ENCODE peak calls at places on chromosome 4, in six cellular contexts. E is left lung, T is tibial nerve, N is cardiac muscle cell, J is OCI-LY7, F is tibial artery. L is an unnamed sample.

GRCh38 chr4:128979934-128980333 is 113.4 kb downstream of the SCLT1 start:
- DNase-seq in E (no peak), T (no peak), N (no peak), J (no peak), F (no peak), L (no peak)

GRCh38 chr4:996030-996993 is 3.1 kb upstream of the SLC26A1 start:
- DNase-seq in E (peak; percentile 67), T (no peak), N (no peak), J (no peak), F (no peak), L (no peak)

GRCh38 chr4:6172093-6172926 is 28.0 kb downstream of the JAKMIP1 start:
- DNase-seq in E (no peak), T (no peak), N (no peak), J (no peak), F (no peak), L (no peak)

GRCh38 chr4:127856485-127857447 is 23.9 kb upstream of the PLK4 start:
- DNase-seq in E (no peak), T (no peak), N (no peak), J (no peak), F (no peak), L (no peak)

GRCh38 chr4:73451404-73451803 is 15.4 kb downstream of the AFP start:
- DNase-seq in E (no peak), T (no peak), N (no peak), J (no peak), F (no peak), L (no peak)

GRCh38 chr4:188341428-188341827 is 202.2 kb downstream of the TRIML1 start:
- DNase-seq in E (no peak), T (no peak), N (no peak), J (no peak), F (no peak), L (no peak)

GRCh38 chr4:172989984-172990711 is 178.5 kb upstream of the GALNT7 start:
- DNase-seq in E (no peak), T (no peak), N (no peak), J (no peak), F (no peak), L (no peak)

GRCh38 chr4:6032249-6033244 is 14.3 kb upstream of the C4orf50 start:
- DNase-seq in E (no peak), T (no peak), N (no peak), J (no peak), F (no peak), L (no peak)

GRCh38 chr4:153466637-153467153 is 535 bp downstream of the TMEM131L start:
- DNase-seq in E (peak; percentile 85), T (no peak), N (peak; percentile 57), J (peak; percentile 55), F (no peak), L (no peak)

GRCh38 chr4:153467154-153467896 is 1.2 kb downstream of the TMEM131L start:
- DNase-seq in E (peak; percentile 93), T (no peak), N (peak; percentile 34), J (peak; percentile 98), F (peak; percentile 83), L (no peak)

GRCh38 chr4:153465922-153466636 is at the start of gene TMEM131L:
- DNase-seq in E (peak; percentile 94), T (peak; percentile 60), N (peak; percentile 88), J (peak; percentile 88), F (peak; percentile 85), L (peak; percentile 79)

GRCh38 chr4:153468587-153468986 is 2.4 kb downstream of the TMEM131L start:
- DNase-seq in E (no peak), T (no peak), N (no peak), J (peak; percentile 94), F (no peak), L (no peak)

GRCh38 chr4:153467897-153468262 is 1.7 kb downstream of the TMEM131L start:
- DNase-seq in E (no peak), T (no peak), N (no peak), J (peak; percentile 66), F (no peak), L (no peak)
- H3K4me1 ChIP-seq in E (peaks cover 69% of the 10 kb centered on the region), T (peaks cover 22% of the 10 kb centered on the region), N (peaks cover 6% of the 10 kb centered on the region), J (peaks cover 62% of the 10 kb centered on the region), F (peaks cover 47% of the 10 kb centered on the region), L (peaks cover 18% of the 10 kb centered on the region)

GRCh38 chr4:4472344-4472958 is 69.4 kb downstream of the STX18 start:
- DNase-seq in E (no peak), T (no peak), N (no peak), J (no peak), F (no peak), L (no peak)
- H3K4me1 ChIP-seq in E (no peaks in the 10 kb centered on the region), T (no peaks in the 10 kb centered on the region), N (no peaks in the 10 kb centered on the region), J (no peaks in the 10 kb centered on the region), F (peaks cover 4% of the 10 kb centered on the region), L (no peaks in the 10 kb centered on the region)

GRCh38 chr4:8195841-8196460 is 3.1 kb upstream of the SH3TC1 start:
- DNase-seq in E (peak; percentile 73), T (no peak), N (no peak), J (no peak), F (no peak), L (no peak)
- H3K4me1 ChIP-seq in E (peaks cover 74% of the 10 kb centered on the region), T (peaks cover 17% of the 10 kb centered on the region), N (no peaks in the 10 kb centered on the region), J (peaks cover 35% of the 10 kb centered on the region), F (peaks cover 31% of the 10 kb centered on the region), L (peaks cover 11% of the 10 kb centered on the region)

GRCh38 chr4:183635737-183636136 is 23.2 kb downstream of the RWDD4 start:
- DNase-seq in E (no peak), T (no peak), N (no peak), J (no peak), F (no peak), L (no peak)
- H3K4me1 ChIP-seq in E (no peaks in the 10 kb centered on the region), T (no peaks in the 10 kb centered on the region), N (peaks cover 5% of the 10 kb centered on the region), J (no peaks in the 10 kb centered on the region), F (peaks cover 21% of the 10 kb centered on the region), L (no peaks in the 10 kb centered on the region)

GRCh38 chr4:8534601-8535000 is 45.6 kb upstream of the GPR78 start:
- DNase-seq in E (no peak), T (no peak), N (no peak), J (no peak), F (no peak), L (no peak)

GRCh38 chr4:8534129-8534528 is 46.1 kb upstream of the GPR78 start:
- DNase-seq in E (no peak), T (no peak), N (peak; percentile 8), J (no peak), F (no peak), L (no peak)

GRCh38 chr4:8532245-8532781 is 47.9 kb upstream of the GPR78 start:
- DNase-seq in E (no peak), T (no peak), N (no peak), J (no peak), F (no peak), L (no peak)

GRCh38 chr4:8536467-8536866 is 43.7 kb upstream of the GPR78 start:
- DNase-seq in E (no peak), T (no peak), N (no peak), J (no peak), F (no peak), L (no peak)

DNA sequence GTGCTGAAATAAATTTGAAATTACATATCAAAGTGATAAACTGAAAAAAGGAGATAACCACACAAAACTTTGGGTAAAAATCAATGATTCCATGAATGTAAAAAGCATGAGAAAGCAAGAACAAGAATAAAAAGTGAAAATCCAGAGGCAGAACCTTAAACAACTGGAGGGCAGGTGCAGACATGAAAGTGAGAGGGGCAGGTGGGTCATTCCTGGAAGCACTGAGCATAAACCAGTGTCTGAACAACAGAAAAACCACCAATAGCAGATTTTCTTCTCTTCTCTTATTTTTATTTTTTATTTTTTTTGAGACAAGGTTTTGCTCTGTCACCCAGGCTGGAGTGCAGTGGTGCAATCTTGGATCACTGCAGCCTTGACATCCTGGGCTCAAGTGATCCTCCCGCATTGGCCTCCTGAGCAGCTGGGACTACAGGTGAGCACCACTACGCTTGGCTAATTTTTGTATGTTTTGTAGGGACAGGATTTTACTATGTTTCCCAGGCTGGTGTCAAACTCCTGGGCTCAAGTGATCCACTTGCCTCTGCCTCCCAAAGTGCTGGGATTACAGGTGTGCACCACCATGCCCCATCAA is 46.8 kb upstream of the GPR78 start:
- DNase-seq in E (no peak), T (no peak), N (no peak), J (no peak), F (no peak), L (no peak)
- H3K4me1 ChIP-seq in E (peaks cover 25% of the 10 kb centered on the region), T (no peaks in the 10 kb centered on the region), N (no peaks in the 10 kb centered on the region), J (no peaks in the 10 kb centered on the region), F (peaks cover 13% of the 10 kb centered on the region), L (no peaks in the 10 kb centered on the region)

DNA sequence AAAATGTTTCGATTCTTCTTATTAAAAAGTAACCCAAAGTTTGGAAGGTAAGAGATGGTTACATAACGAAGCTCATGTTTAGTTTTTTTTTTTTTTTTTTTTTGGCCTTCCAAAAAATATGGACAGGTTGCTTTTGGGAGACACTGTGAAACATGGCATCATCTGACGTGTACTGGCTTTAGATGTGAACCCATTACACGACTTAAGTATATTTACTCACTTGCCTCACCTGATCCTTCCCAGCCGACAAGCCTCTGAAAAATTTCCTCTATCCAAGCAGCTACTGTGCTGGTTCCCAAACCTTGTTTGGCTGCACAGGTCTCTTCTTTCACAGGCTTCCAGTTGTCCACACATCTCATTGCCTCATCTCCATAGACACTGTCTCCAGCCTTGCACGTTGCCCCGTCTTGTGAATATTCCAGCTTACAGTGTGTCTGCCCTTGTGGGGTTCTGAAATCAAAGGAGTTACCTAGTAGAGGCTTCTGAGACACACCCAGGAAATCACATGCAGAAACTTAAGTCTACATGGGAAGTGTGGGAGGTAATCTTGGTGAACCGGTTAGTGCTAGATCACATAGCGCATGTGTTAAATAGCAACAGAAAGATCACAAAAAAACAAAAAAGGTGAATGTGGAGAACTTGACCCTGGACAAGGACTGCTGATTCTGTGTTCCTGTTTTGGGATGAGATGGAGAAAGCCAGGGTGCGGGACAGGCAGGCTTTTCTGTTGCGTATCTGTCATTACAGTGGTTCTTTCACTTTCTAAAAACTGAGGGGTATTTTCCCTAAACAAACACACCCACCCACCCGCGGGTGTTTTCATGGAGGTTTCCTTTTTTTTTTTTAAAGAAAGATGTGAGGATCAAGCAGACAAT is 328.6 kb downstream of the ARHGAP10 start:
- DNase-seq in E (no peak), T (no peak), N (no peak), J (peak; percentile 37), F (no peak), L (no peak)
- H3K4me1 ChIP-seq in E (peaks cover 8% of the 10 kb centered on the region), T (no peaks in the 10 kb centered on the region), N (no peaks in the 10 kb centered on the region), J (peaks cover 48% of the 10 kb centered on the region), F (peaks cover 15% of the 10 kb centered on the region), L (no peaks in the 10 kb centered on the region)

DNA sequence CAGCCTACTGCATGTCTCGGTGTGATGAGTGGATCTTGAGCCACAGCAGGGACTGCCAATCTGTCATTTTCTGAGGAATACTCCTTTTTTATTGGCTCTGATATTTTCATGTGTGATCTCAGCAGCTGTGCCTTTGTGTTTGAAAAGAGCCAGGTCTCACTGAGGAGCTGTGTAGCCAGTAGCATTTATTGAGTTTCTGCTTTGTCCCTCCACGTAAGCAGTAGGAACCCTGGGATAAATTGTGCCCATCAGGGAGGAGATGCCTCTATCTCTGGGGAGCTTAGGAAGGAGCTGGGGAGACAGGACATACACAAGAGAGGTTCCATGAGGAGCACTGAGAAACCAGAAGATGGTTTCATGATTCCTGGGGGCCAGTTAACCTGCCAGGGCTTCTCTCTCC is 18.8 kb upstream of the TRIM2 start:
- DNase-seq in E (no peak), T (no peak), N (no peak), J (no peak), F (no peak), L (peak; percentile 9)
- H3K4me1 ChIP-seq in E (no peaks in the 10 kb centered on the region), T (no peaks in the 10 kb centered on the region), N (no peaks in the 10 kb centered on the region), J (no peaks in the 10 kb centered on the region), F (no peaks in the 10 kb centered on the region), L (no peaks in the 10 kb centered on the region)

GRCh38 chr4:70739496-70740337 is 18.0 kb downstream of the RUFY3 start:
- DNase-seq in E (no peak), T (no peak), N (no peak), J (no peak), F (no peak), L (no peak)
- H3K4me1 ChIP-seq in E (peaks cover 66% of the 10 kb centered on the region), T (peaks cover 13% of the 10 kb centered on the region), N (peaks cover 13% of the 10 kb centered on the region), J (peaks cover 37% of the 10 kb centered on the region), F (peaks cover 11% of the 10 kb centered on the region), L (peaks cover 6% of the 10 kb centered on the region)